ENCODE peak calls at places on chromosomes 4 and X, in nine cellular contexts. One of them, this sample, is unnamed.
A peak's percentile ranks its signal among the peaks of the same experiment; 100 is the strongest.

GRCh38 chr4:3442959-3443749 is 1.4 kb downstream of the HGFAC start:
- DNase-seq in kidney: peak; percentile 81
- DNase-seq in esophagus squamous epithelium: no peak
- DNase-seq in fibroblast of lung: peak; percentile 14
- DNase-seq in IMR-90: no peak
- DNase-seq in left ventricle myocardium inferior: no peak
- DNase-seq in AG04450: no peak
- DNase-seq in heart right ventricle: peak; percentile 54
- DNase-seq in thoracic aorta: no peak
- DNase-seq in this sample: peak; percentile 77

GRCh38 chrX:135892781-135893180 is 463 bp downstream of the CT45A10 start:
- DNase-seq in kidney: peak; percentile 45
- DNase-seq in esophagus squamous epithelium: no peak
- DNase-seq in fibroblast of lung: no peak
- DNase-seq in IMR-90: no peak
- DNase-seq in left ventricle myocardium inferior: no peak
- DNase-seq in AG04450: no peak
- DNase-seq in heart right ventricle: no peak
- DNase-seq in thoracic aorta: no peak
- DNase-seq in this sample: no peak

GRCh38 chrX:65476564-65476963 is 58.0 kb downstream of the LAS1L start:
- DNase-seq in kidney: no peak
- DNase-seq in esophagus squamous epithelium: no peak
- DNase-seq in fibroblast of lung: no peak
- DNase-seq in IMR-90: no peak
- DNase-seq in left ventricle myocardium inferior: no peak
- DNase-seq in AG04450: no peak
- DNase-seq in heart right ventricle: no peak
- DNase-seq in thoracic aorta: no peak
- DNase-seq in this sample: no peak

GRCh38 chr4:138181288-138181687 is 60.9 kb downstream of the SLC7A11 start:
- DNase-seq in kidney: peak; percentile 38
- DNase-seq in esophagus squamous epithelium: no peak
- DNase-seq in fibroblast of lung: peak; percentile 82
- DNase-seq in IMR-90: peak; percentile 25
- DNase-seq in left ventricle myocardium inferior: peak; percentile 19
- DNase-seq in AG04450: no peak
- DNase-seq in heart right ventricle: no peak
- DNase-seq in thoracic aorta: no peak
- DNase-seq in this sample: no peak

GRCh38 chr4:175034986-175035705 is 117.0 kb downstream of the ADAM29 start:
- DNase-seq in kidney: no peak
- DNase-seq in esophagus squamous epithelium: no peak
- DNase-seq in fibroblast of lung: no peak
- DNase-seq in IMR-90: no peak
- DNase-seq in left ventricle myocardium inferior: no peak
- DNase-seq in AG04450: no peak
- DNase-seq in heart right ventricle: no peak
- DNase-seq in thoracic aorta: no peak
- DNase-seq in this sample: no peak

GRCh38 chrX:13507893-13508292 is 61.5 kb upstream of the EGFL6 start:
- DNase-seq in kidney: no peak
- DNase-seq in esophagus squamous epithelium: no peak
- DNase-seq in fibroblast of lung: no peak
- DNase-seq in IMR-90: no peak
- DNase-seq in left ventricle myocardium inferior: no peak
- DNase-seq in AG04450: no peak
- DNase-seq in heart right ventricle: no peak
- DNase-seq in thoracic aorta: no peak
- DNase-seq in this sample: no peak

GRCh38 chrX:96102997-96103396 is 581.6 kb upstream of the DIAPH2 start:
- DNase-seq in kidney: peak; percentile 29
- DNase-seq in esophagus squamous epithelium: no peak
- DNase-seq in fibroblast of lung: peak; percentile 19
- DNase-seq in IMR-90: no peak
- DNase-seq in left ventricle myocardium inferior: no peak
- DNase-seq in AG04450: no peak
- DNase-seq in heart right ventricle: no peak
- DNase-seq in thoracic aorta: no peak
- DNase-seq in this sample: no peak

GRCh38 chrX:2693123-2693438 is 2.0 kb downstream of the CD99 start:
- DNase-seq in kidney: no peak
- DNase-seq in esophagus squamous epithelium: no peak
- DNase-seq in fibroblast of lung: no peak
- DNase-seq in IMR-90: no peak
- DNase-seq in left ventricle myocardium inferior: no peak
- DNase-seq in AG04450: no peak
- DNase-seq in heart right ventricle: no peak
- DNase-seq in thoracic aorta: no peak
- DNase-seq in this sample: no peak

GRCh38 chrX:94454159-94454558 is 780.2 kb downstream of the FAM133A start:
- DNase-seq in kidney: no peak
- DNase-seq in esophagus squamous epithelium: no peak
- DNase-seq in fibroblast of lung: no peak
- DNase-seq in IMR-90: no peak
- DNase-seq in left ventricle myocardium inferior: no peak
- DNase-seq in AG04450: no peak
- DNase-seq in heart right ventricle: no peak
- DNase-seq in thoracic aorta: no peak
- DNase-seq in this sample: no peak

GRCh38 chr4:102693266-102693850 is 67.4 kb downstream of the MANBA start:
- DNase-seq in kidney: no peak
- DNase-seq in esophagus squamous epithelium: no peak
- DNase-seq in fibroblast of lung: no peak
- DNase-seq in IMR-90: peak; percentile 67
- DNase-seq in left ventricle myocardium inferior: no peak
- DNase-seq in AG04450: no peak
- DNase-seq in heart right ventricle: no peak
- DNase-seq in thoracic aorta: no peak
- DNase-seq in this sample: no peak

GRCh38 chrX:71911023-71911730 is 532 bp downstream of the NHSL2 start:
- DNase-seq in kidney: peak; percentile 73
- DNase-seq in esophagus squamous epithelium: no peak
- DNase-seq in fibroblast of lung: no peak
- DNase-seq in IMR-90: no peak
- DNase-seq in left ventricle myocardium inferior: peak; percentile 15
- DNase-seq in AG04450: no peak
- DNase-seq in heart right ventricle: peak; percentile 15
- DNase-seq in thoracic aorta: no peak
- DNase-seq in this sample: peak; percentile 21

GRCh38 chr4:183098723-183099536 is at the start of gene WWC2:
- DNase-seq in kidney: peak; percentile 98
- DNase-seq in esophagus squamous epithelium: peak; percentile 12
- DNase-seq in fibroblast of lung: peak; percentile 90
- DNase-seq in IMR-90: peak; percentile 92
- DNase-seq in left ventricle myocardium inferior: peak; percentile 91
- DNase-seq in AG04450: peak; percentile 79
- DNase-seq in heart right ventricle: peak; percentile 92
- DNase-seq in thoracic aorta: peak; percentile 36
- DNase-seq in this sample: peak; percentile 92

DNA sequence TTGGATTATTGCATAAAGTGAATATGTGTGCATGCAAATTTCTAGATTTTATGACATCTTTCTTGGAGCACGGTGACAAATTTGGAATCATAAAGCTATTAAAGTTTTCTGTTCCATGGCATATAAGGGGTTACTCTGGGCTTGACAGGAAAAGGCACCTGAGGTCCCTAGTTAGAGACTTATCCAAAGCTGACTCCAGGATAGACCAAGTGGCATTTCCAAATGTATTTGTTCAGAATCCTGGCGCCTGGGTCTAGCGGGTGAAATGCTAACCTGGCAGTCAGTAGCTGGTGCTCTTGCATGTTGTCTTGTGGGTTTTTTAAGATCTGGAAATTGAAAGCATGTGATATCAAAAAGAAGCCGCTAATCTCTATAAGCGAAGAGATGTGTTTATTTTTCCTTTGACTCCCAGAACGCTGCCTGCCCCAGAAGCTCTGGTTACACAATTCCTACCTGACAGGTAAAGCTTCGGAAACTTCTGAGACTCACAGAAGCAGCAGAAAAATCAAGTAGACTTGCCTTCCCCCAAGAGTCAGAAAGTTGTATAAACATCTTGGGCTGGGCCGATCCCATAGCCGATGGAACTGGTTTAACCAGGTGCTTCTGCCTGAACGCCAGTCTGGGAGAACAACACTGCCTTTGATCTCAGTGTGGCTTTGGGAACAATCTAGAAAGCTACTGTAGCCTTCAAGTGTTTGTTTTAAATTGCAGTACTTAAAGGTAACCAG is 12.9 kb upstream of the ZCCHC4 start:
- DNase-seq in kidney: no peak
- DNase-seq in esophagus squamous epithelium: no peak
- DNase-seq in fibroblast of lung: no peak
- DNase-seq in IMR-90: no peak
- DNase-seq in left ventricle myocardium inferior: no peak
- DNase-seq in AG04450: no peak
- DNase-seq in heart right ventricle: no peak
- DNase-seq in thoracic aorta: no peak
- DNase-seq in this sample: no peak
- H3K27ac ChIP-seq in kidney: no peak overlapping the region
- H3K27ac ChIP-seq in esophagus squamous epithelium: peak overlapping the region; percentile 47
- H3K27ac ChIP-seq in fibroblast of lung: no peak overlapping the region
- H3K27ac ChIP-seq in IMR-90: no peak overlapping the region
- H3K27ac ChIP-seq in left ventricle myocardium inferior: no peak overlapping the region
- H3K27ac ChIP-seq in AG04450: no peak overlapping the region
- H3K27ac ChIP-seq in heart right ventricle: no peak overlapping the region
- H3K27ac ChIP-seq in thoracic aorta: no peak overlapping the region
- H3K27ac ChIP-seq in this sample: no peak overlapping the region

DNA sequence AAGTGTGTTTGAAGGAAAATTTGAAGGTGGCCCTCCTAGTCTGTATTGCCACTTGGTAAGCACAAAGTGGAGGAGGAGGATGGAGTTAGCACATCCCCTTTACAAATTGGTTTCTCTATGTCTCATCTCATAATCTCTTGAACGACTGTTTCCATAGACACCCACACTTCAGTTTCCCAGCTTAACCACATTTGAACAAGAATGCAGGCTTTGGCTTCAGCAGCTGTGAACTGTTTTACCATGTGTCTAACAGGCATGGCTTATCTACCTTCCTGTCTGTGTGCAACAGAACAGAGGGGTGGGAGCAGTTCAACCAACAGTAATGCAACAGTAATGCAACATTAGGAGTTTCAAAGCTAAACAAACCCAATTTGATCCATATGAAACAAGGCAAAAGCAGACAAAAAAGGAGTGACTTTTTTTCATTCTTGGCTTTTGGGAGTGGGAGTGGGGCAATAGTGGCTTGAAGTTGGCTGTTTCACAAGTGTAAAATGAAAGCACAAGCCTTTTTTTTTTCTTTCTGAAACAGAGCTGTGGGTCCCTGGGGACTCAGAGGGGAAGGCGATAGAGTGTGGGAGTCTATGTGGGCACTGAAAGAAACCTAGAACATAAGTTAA is 108.0 kb downstream of the ITM2A start:
- DNase-seq in kidney: no peak
- DNase-seq in esophagus squamous epithelium: no peak
- DNase-seq in fibroblast of lung: no peak
- DNase-seq in IMR-90: no peak
- DNase-seq in left ventricle myocardium inferior: no peak
- DNase-seq in AG04450: no peak
- DNase-seq in heart right ventricle: no peak
- DNase-seq in thoracic aorta: no peak
- DNase-seq in this sample: no peak
- H3K4me3 ChIP-seq in kidney: no peak overlapping the region
- H3K4me3 ChIP-seq in esophagus squamous epithelium: no peak overlapping the region
- H3K4me3 ChIP-seq in fibroblast of lung: no peak overlapping the region
- H3K4me3 ChIP-seq in IMR-90: no peak overlapping the region
- H3K4me3 ChIP-seq in left ventricle myocardium inferior: no peak overlapping the region
- H3K4me3 ChIP-seq in AG04450: no peak overlapping the region
- H3K4me3 ChIP-seq in heart right ventricle: no peak overlapping the region
- H3K4me3 ChIP-seq in thoracic aorta: no peak overlapping the region
- H3K4me3 ChIP-seq in this sample: no peak overlapping the region

DNA sequence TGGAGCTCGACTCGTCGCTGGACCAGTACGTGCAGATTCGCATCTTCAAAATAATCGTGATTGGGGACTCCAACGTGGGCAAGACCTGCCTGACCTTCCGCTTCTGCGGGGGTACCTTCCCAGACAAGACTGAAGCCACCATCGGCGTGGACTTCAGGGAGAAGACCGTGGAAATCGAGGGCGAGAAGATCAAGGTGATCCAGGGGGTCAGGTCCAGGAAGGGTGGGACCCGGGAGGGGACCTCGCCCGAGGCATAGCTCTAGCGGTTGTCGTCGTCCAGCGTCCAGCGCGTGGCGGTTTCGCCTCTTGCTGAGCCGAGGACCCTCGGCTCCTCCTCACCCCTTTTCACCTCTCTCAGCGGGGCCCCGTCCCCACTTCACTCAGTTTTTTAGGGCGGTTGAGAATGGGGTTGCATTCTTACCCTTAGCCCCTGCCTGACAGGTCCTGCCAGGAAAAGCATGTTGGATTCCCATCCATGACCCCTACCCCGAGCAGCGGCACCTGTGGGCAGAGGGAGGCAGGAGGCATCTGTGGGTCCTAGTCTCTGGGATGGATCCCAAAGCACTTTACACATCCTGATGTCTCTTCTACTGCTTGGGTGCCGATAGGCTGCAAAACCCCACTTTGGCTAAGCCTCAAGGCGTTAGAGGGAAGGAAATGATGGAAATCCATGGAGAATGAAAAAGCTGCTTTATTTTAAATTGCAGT is 519 bp downstream of the RAB33A start:
- DNase-seq in kidney: peak; percentile 74
- DNase-seq in esophagus squamous epithelium: no peak
- DNase-seq in fibroblast of lung: no peak
- DNase-seq in IMR-90: no peak
- DNase-seq in left ventricle myocardium inferior: no peak
- DNase-seq in AG04450: no peak
- DNase-seq in heart right ventricle: no peak
- DNase-seq in thoracic aorta: no peak
- DNase-seq in this sample: no peak
- TF ChIP-seq CTCF in kidney: no peak
- TF ChIP-seq CTCF in esophagus squamous epithelium: no peak
- TF ChIP-seq CTCF in fibroblast of lung: no peak
- TF ChIP-seq CTCF in IMR-90: no peak
- TF ChIP-seq CTCF in left ventricle myocardium inferior: no peak
- TF ChIP-seq CTCF in AG04450: no peak
- TF ChIP-seq CTCF in heart right ventricle: no peak
- TF ChIP-seq CTCF in thoracic aorta: no peak
- TF ChIP-seq CTCF in this sample: no peak

DNA sequence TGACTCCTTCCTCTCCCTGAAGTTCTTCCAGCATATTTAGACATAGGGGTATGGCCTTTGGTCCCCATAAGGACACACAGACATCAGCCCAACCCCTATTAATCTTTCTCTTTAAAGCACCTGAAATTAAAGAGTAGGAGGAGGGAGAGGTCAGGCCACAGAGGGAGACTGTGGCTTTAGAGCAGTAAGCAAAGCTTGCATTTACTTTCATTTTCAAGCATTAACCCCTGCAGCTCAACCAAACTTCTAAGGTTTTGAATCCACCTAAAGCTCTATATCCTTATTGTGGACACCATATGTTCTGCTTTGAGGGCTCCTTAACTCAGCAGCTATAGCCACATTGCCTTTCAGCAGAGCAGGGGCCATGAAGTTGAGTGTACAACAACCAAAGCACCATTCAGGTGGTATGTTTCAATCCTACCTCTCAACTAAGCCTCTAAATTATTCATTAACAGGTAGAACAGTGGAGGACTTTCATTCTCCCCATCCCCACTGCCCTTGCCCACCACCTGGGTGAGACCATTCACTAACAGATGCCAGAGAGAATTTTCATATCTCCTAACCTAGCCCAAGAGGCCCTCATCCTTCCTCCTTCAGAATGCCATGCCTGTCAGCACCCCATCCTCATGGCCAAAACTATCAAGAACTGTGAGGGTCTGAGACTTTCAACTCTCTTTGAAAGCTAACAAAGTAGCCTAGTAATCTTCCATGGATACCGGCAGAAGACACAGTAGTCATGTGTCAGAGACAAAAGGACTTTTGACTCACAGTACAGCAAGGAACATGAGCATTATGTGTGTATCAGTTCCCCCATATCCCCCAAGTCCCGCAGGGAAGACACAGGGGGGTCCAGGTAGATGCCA is 20.8 kb downstream of the LIN54 start:
- DNase-seq in kidney: no peak
- DNase-seq in esophagus squamous epithelium: no peak
- DNase-seq in fibroblast of lung: peak; percentile 32
- DNase-seq in IMR-90: peak; percentile 31
- DNase-seq in left ventricle myocardium inferior: no peak
- DNase-seq in AG04450: no peak
- DNase-seq in heart right ventricle: no peak
- DNase-seq in thoracic aorta: no peak
- DNase-seq in this sample: no peak
- H3K27ac ChIP-seq in kidney: no peak overlapping the region
- H3K27ac ChIP-seq in esophagus squamous epithelium: no peak overlapping the region
- H3K27ac ChIP-seq in fibroblast of lung: peak overlapping the region; percentile 46
- H3K27ac ChIP-seq in IMR-90: peak overlapping the region; percentile 62
- H3K27ac ChIP-seq in left ventricle myocardium inferior: no peak overlapping the region
- H3K27ac ChIP-seq in AG04450: peak overlapping the region; percentile 31
- H3K27ac ChIP-seq in heart right ventricle: no peak overlapping the region
- H3K27ac ChIP-seq in thoracic aorta: no peak overlapping the region
- H3K27ac ChIP-seq in this sample: no peak overlapping the region

This sample was measured in psoas muscle.